ENCODE peak calls at places on chromosomes 5 and 9, in nine cellular contexts. S is stomach, M is fibroblast of mammary gland, N is WTC11, E is lower leg skin, U is coronary artery, Z is ovary, O is neural progenitor cell, P is upper lobe of right lung. A is an unnamed sample.

GRCh38 chr5:119270955-119271757 is 84.7 kb upstream of the TNFAIP8 start:
- DNase-seq in S (peak), U (no peak), P (no peak), O (no peak), M (no peak), N (no peak), Z (no peak), E (no peak), A (no peak)

GRCh38 chr9:99954841-99955240 is 48.4 kb downstream of the STX17 start:
- DNase-seq in O (no peak), U (no peak), N (no peak), P (no peak), M (no peak), Z (no peak), S (no peak), E (no peak), A (no peak)

GRCh38 chr5:168798065-168799023 is 219.2 kb upstream of the PANK3 start:
- DNase-seq in M (no peak), N (no peak), O (no peak), P (no peak), S (no peak), U (no peak), E (no peak), Z (no peak), A (no peak)

GRCh38 chr5:10735569-10736255 is 25.3 kb downstream of the DAP start:
- DNase-seq in N (no peak), O (no peak), M (no peak), S (no peak), E (no peak), U (no peak), P (no peak), Z (no peak), A (no peak)

GRCh38 chr5:16179511-16179935 is at the start of gene MARCHF11:
- DNase-seq in S (no peak), E (no peak), N (peak), P (no peak), O (peak), U (no peak), Z (no peak), M (no peak), A (no peak)

GRCh38 chr5:169979871-169980270 is 424 bp downstream of the INSYN2B start:
- DNase-seq in U (no peak), N (no peak), S (no peak), Z (no peak), O (no peak), E (no peak), P (no peak), M (no peak), A (no peak)

GRCh38 chr5:56829137-56829536 is 13.8 kb downstream of the MAP3K1 start:
- DNase-seq in P (no peak), M (no peak), O (no peak), Z (no peak), U (no peak), E (no peak), N (no peak), S (no peak), A (peak)

GRCh38 chr9:130888146-130888885 is 8.3 kb downstream of the QRFP start:
- DNase-seq in P (no peak), S (no peak), M (no peak), U (no peak), E (no peak), O (no peak), Z (no peak), N (no peak), A (no peak)

GRCh38 chr5:52778784-52779183 is 8.9 kb upstream of the ITGA1 start:
- DNase-seq in P (no peak), O (no peak), S (no peak), M (no peak), Z (no peak), E (no peak), N (no peak), U (no peak), A (no peak)

GRCh38 chr9:96417051-96417586 is 1.1 kb downstream of the ZNF367 start:
- DNase-seq in Z (peak), U (peak), O (peak), P (peak), E (peak), S (peak), M (peak), N (peak), A (peak)
- TF ChIP-seq CTCF in Z (peak), U (no peak), O (no peak), P (peak), E (no peak), S (no peak), M (no peak), N (no peak), A (no peak)

GRCh38 chr5:7261049-7261448 is 134.9 kb upstream of the ADCY2 start:
- DNase-seq in N (peak), P (no peak), U (no peak), Z (no peak), M (peak), S (no peak), E (no peak), O (peak), A (peak)
- TF ChIP-seq CTCF in N (no peak), P (peak), U (no peak), Z (no peak), M (peak), S (peak), E (no peak), O (peak), A (peak)

DNA sequence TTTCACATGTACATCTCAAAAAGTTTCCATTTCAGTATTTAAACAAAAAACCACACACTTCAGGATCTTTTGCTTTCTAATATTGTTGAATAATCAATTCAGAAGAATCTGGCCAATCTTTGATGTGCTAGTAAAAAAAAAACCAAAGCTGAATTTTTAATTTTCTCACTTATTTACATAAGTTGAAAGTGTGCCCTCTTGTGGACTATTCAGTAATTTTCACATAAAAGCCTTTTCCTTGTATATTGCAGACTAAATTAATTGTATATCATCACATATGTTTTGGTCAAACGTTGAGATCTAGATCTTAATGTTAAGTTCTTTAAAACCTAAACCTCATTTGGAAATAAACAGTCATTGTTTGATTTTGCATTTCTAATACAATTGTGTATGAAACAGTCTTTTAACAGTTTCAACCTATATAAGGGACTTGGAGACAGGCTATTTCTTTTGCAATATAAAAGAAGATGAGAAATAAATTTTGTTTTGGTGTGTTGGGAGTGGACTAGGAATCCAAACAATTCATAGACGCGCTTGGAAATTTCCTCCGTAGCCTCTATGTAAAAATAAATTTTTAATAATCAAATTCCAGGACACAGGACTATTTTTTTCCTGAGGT is 68.1 kb downstream of the NIPBL start:
- DNase-seq in O (peak), P (no peak), Z (no peak), M (peak), S (no peak), E (no peak), U (no peak), N (no peak), A (no peak)
- TF ChIP-seq CTCF in O (peak), P (peak), Z (no peak), M (peak), S (peak), E (no peak), U (no peak), N (peak), A (peak)

GRCh38 chr9:121703014-121703734 is 51.7 kb downstream of the DAB2IP start:
- DNase-seq in O (no peak), P (no peak), N (no peak), U (no peak), E (no peak), M (no peak), S (no peak), Z (no peak), A (no peak)
- TF ChIP-seq CTCF in O (peak), P (no peak), N (no peak), U (no peak), E (no peak), M (no peak), S (no peak), Z (no peak), A (no peak)

GRCh38 chr5:142455856-142456255 is 131.0 kb upstream of the SPRY4 start:
- DNase-seq in N (no peak), Z (no peak), O (no peak), U (no peak), E (no peak), M (no peak), P (no peak), S (no peak), A (no peak)
- TF ChIP-seq CTCF in N (no peak), Z (no peak), O (no peak), U (no peak), E (no peak), M (no peak), P (no peak), S (no peak), A (no peak)

GRCh38 chr5:139649082-139649991 is 1.2 kb downstream of the CXXC5 start:
- DNase-seq in S (no peak), P (peak), N (peak), U (no peak), O (peak), Z (no peak), E (no peak), M (no peak), A (no peak)
- TF ChIP-seq CTCF in S (no peak), P (no peak), N (no peak), U (no peak), O (no peak), Z (no peak), E (no peak), M (no peak), A (no peak)

DNA sequence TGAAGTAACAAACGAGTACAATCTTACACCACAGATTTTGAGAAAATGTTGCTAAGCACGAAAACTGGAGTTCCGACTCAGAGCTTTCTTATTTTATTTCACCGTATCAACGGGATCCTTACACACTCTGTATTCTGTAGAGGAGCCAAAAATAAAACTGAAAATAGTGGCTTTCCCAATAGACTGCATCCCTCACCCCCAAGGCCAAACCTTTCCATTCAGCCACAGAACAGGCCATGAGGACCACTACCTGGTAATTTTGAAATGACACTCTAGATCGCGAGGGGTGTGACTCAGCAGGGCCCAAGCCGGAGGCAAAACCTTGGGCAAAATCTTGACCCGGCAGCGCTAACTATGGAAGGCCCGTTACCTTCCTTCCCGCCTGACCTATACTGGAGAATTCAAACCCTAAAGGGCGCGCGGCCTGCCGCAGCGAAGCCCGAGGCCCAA is 432 bp downstream of the HSPA9 start:
- DNase-seq in Z (no peak), N (no peak), P (no peak), M (peak), O (no peak), U (no peak), E (no peak), S (no peak), A (no peak)
- TF ChIP-seq CTCF in Z (no peak), N (no peak), P (no peak), M (no peak), O (no peak), U (no peak), E (no peak), S (no peak), A (no peak)